ENCODE peak calls at places on chromosomes 12 and 14, in seven cellular contexts. J, K, T, M, G, L and U are unnamed samples.

GRCh38 chr14:46091819-46092218 is 559.8 kb downstream of the RPL10L start:
- DNase-seq in J (no peak), K (no peak), T (no peak), M (no peak), G (no peak), L (no peak), U (no peak)

GRCh38 chr12:120247621-120248030 is 17.9 kb downstream of the PXN start:
- DNase-seq in J (no peak), K (peak), T (no peak), M (no peak), G (no peak), L (no peak), U (no peak)

GRCh38 chr12:31203261-31203660 is 122.7 kb downstream of the SINHCAF start:
- DNase-seq in J (no peak), K (no peak), T (no peak), M (no peak), G (no peak), L (no peak), U (no peak)

GRCh38 chr12:46109343-46110219 is 119.2 kb upstream of the SCAF11 start:
- DNase-seq in J (no peak), K (no peak), T (no peak), M (no peak), G (peak), L (no peak), U (no peak)

GRCh38 chr14:23556700-23557440 is 799 bp downstream of the THTPA start:
- DNase-seq in J (no peak), K (no peak), T (no peak), M (no peak), G (no peak), L (no peak), U (no peak)

GRCh38 chr14:90562652-90563051 is 165.8 kb downstream of the CALM1 start:
- DNase-seq in J (no peak), K (no peak), T (no peak), M (no peak), G (no peak), L (no peak), U (no peak)

GRCh38 chr14:89564291-89564957 is 147.4 kb upstream of the FOXN3 start:
- DNase-seq in J (no peak), K (no peak), T (no peak), M (no peak), G (no peak), L (no peak), U (no peak)

GRCh38 chr12:48454675-48455074 is 17.7 kb upstream of the ANP32D start:
- DNase-seq in J (no peak), K (peak), T (no peak), M (no peak), G (no peak), L (peak), U (peak)

GRCh38 chr14:31291210-31291609 is 83.6 kb upstream of the HECTD1 start:
- DNase-seq in J (no peak), K (no peak), T (no peak), M (no peak), G (no peak), L (no peak), U (no peak)

GRCh38 chr12:4506430-4506829 is 32.3 kb upstream of the RAD51AP1 start:
- DNase-seq in J (no peak), K (no peak), T (no peak), M (no peak), G (no peak), L (no peak), U (no peak)

GRCh38 chr14:103126088-103126872 is 3.0 kb downstream of the TNFAIP2 start:
- DNase-seq in J (no peak), K (no peak), T (no peak), M (no peak), G (no peak), L (no peak), U (no peak)

GRCh38 chr14:101511620-101512395 is 49.5 kb upstream of the DIO3 start:
- DNase-seq in J (no peak), K (no peak), T (no peak), M (no peak), G (no peak), L (no peak), U (no peak)

GRCh38 chr14:100871234-100872186 is 32.0 kb downstream of the RTL1 start:
- DNase-seq in J (no peak), K (peak), T (no peak), M (no peak), G (no peak), L (no peak), U (peak)

GRCh38 chr12:44847888-44848770 is 28.0 kb downstream of the NELL2 start:
- DNase-seq in J (no peak), K (no peak), T (no peak), M (peak), G (no peak), L (no peak), U (no peak)

GRCh38 chr14:64706119-64706465 is 1.9 kb downstream of the PLEKHG3 start:
- DNase-seq in J (no peak), K (no peak), T (peak), M (no peak), G (no peak), L (no peak), U (no peak)

GRCh38 chr14:103496776-103497175 is 25.9 kb downstream of the CKB start:
- DNase-seq in J (no peak), K (no peak), T (no peak), M (no peak), G (no peak), L (no peak), U (no peak)

GRCh38 chr12:95336387-95337067 is 118.9 kb downstream of the VEZT start:
- DNase-seq in J (peak), K (peak), T (peak), M (no peak), G (peak), L (peak), U (peak)